ENCODE peak calls at places on chromosomes 12 and 14, in four cellular contexts. J, C, M and P are unnamed samples.

GRCh38 chr12:109487181-109488050 is 10.0 kb downstream of the UBE3B start:
- DNase-seq in J (no peak), C (no peak), M (no peak), P (no peak)

GRCh38 chr12:15757553-15758255 is 31.5 kb downstream of the EPS8 start:
- DNase-seq in J (no peak), C (no peak), M (no peak), P (no peak)

GRCh38 chr14:85060116-85060515 is 469.8 kb upstream of the FLRT2 start:
- DNase-seq in J (no peak), C (no peak), M (no peak), P (no peak)

GRCh38 chr12:70379856-70380255 is 13.8 kb downstream of the KCNMB4 start:
- DNase-seq in J (no peak), C (no peak), M (no peak), P (no peak)

GRCh38 chr14:55123101-55123500 is 6.0 kb upstream of the LGALS3 start:
- DNase-seq in J (no peak), C (no peak), M (no peak), P (peak)

GRCh38 chr12:6452245-6452731 is 446 bp downstream of the TAPBPL start:
- DNase-seq in J (no peak), C (peak), M (peak), P (peak)

GRCh38 chr12:105775351-105775750 is 363.4 kb downstream of the NUAK1 start:
- DNase-seq in J (no peak), C (no peak), M (peak), P (no peak)

GRCh38 chr12:47742253-47742825 is 16.3 kb downstream of the RAPGEF3 start:
- DNase-seq in J (no peak), C (peak), M (peak), P (peak)

GRCh38 chr12:112537710-112538396 is 119.1 kb downstream of the PTPN11 start:
- DNase-seq in J (no peak), C (peak), M (no peak), P (peak)

GRCh38 chr12:119102274-119102673 is 76.5 kb upstream of the HSPB8 start:
- DNase-seq in J (no peak), C (no peak), M (no peak), P (no peak)

GRCh38 chr14:100103261-100104005 is 38.2 kb downstream of the EVL start:
- DNase-seq in J (no peak), C (no peak), M (no peak), P (no peak)

GRCh38 chr12:23113781-23114180 is 488.8 kb downstream of the ETNK1 start:
- DNase-seq in J (no peak), C (no peak), M (no peak), P (no peak)

GRCh38 chr14:93106541-93107156 is 9.1 kb downstream of the ITPK1 start:
- DNase-seq in J (no peak), C (no peak), M (no peak), P (no peak)

GRCh38 chr12:104799458-104799857 is 158.6 kb downstream of the SLC41A2 start:
- DNase-seq in J (no peak), C (no peak), M (no peak), P (no peak)

GRCh38 chr12:96846313-96846712 is 60.7 kb upstream of the NEDD1 start:
- DNase-seq in J (no peak), C (no peak), M (no peak), P (no peak)

GRCh38 chr12:101229841-101230241 is 19.8 kb upstream of the SLC5A8 start:
- DNase-seq in J (no peak), C (no peak), M (no peak), P (no peak)

GRCh38 chr12:28827841-28828240 is 321.2 kb upstream of the FAR2 start:
- DNase-seq in J (no peak), C (no peak), M (no peak), P (no peak)

GRCh38 chr12:100371146-100371545 is 14.3 kb downstream of the SLC17A8 start:
- DNase-seq in J (no peak), C (no peak), M (no peak), P (no peak)

GRCh38 chr12:30286345-30286926 is 409.2 kb downstream of the IPO8 start:
- DNase-seq in J (no peak), C (no peak), M (peak), P (peak)

GRCh38 chr14:99995700-99996356 is 69.4 kb upstream of the EVL start:
- DNase-seq in J (peak), C (peak), M (peak), P (peak)

GRCh38 chr12:130114952-130115351 is 47.3 kb upstream of the FZD10 start:
- DNase-seq in J (no peak), C (no peak), M (no peak), P (no peak)

GRCh38 chr14:105411017-105411941 is 8.3 kb upstream of the MTA1 start:
- DNase-seq in J (no peak), C (peak), M (peak), P (peak)

GRCh38 chr12:112191840-112192321 is 66.5 kb downstream of the TRAFD1 start:
- DNase-seq in J (no peak), C (no peak), M (no peak), P (no peak)

GRCh38 chr14:56005580-56006053 is 112.6 kb upstream of the PELI2 start:
- DNase-seq in J (no peak), C (no peak), M (no peak), P (no peak)

GRCh38 chr14:65840118-65840751 is 427.7 kb downstream of the FUT8 start:
- DNase-seq in J (no peak), C (no peak), M (peak), P (no peak)

GRCh38 chr14:106141242-106142220 is 615.1 kb downstream of the TMEM121 start:
- DNase-seq in J (no peak), C (no peak), M (peak), P (peak)

GRCh38 chr14:64757601-64758000 is 53.4 kb downstream of the PLEKHG3 start:
- DNase-seq in J (no peak), C (no peak), M (no peak), P (no peak)

GRCh38 chr12:96233941-96234461 is 39.8 kb downstream of the ELK3 start:
- DNase-seq in J (no peak), C (no peak), M (no peak), P (peak)

GRCh38 chr12:129394416-129394815 is 509.4 kb downstream of the TMEM132D start:
- DNase-seq in J (no peak), C (no peak), M (no peak), P (no peak)

GRCh38 chr12:49024543-49024942 is 6.0 kb upstream of the PRKAG1 start:
- DNase-seq in J (no peak), C (no peak), M (no peak), P (no peak)

GRCh38 chr12:10235761-10236631 is 23.3 kb downstream of the GABARAPL1 start:
- DNase-seq in J (no peak), C (no peak), M (peak), P (peak)

GRCh38 chr14:106436310-106436905 is 910.0 kb downstream of the TMEM121 start:
- DNase-seq in J (no peak), C (peak), M (peak), P (no peak)

GRCh38 chr14:71931492-71932228 is 569 bp upstream of the RGS6 start:
- DNase-seq in J (no peak), C (no peak), M (no peak), P (peak)

GRCh38 chr12:12474471-12474928 is 88.2 kb downstream of the DUSP16 start:
- DNase-seq in J (no peak), C (no peak), M (peak), P (no peak)

DNA sequence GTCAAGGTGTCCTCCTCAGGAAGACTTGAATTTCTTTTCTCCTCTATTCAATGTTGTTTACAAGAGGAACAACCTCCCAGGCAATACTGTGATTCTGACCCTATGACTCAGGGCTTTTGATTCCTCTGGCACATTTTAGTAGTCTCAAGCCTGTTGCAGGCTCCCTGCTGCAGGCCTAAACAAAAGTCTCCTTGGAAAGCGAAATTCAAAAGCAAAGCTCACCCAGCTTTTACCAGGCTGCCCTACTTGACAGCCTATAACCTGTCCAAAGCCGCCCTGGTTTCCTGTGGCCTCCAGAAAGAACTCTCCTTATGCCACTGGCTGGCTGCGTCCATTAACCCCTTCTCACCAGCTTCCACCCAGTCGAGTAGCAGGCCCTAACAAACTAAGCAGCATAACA is 11.6 kb downstream of the FGD6 start:
- DNase-seq in J (no peak), C (no peak), M (peak), P (no peak)
- TF ChIP-seq USF1 in J (no peak), C (no peak), M (no peak), P (no peak)

GRCh38 chr12:67354966-67355365 is 85.8 kb downstream of the CAND1 start:
- DNase-seq in J (no peak), C (no peak), M (no peak), P (no peak)
- TF ChIP-seq USF1 in J (no peak), C (no peak), M (no peak), P (no peak)

GRCh38 chr14:44700184-44700583 is 193.1 kb upstream of the FSCB start:
- DNase-seq in J (no peak), C (no peak), M (no peak), P (no peak)
- TF ChIP-seq USF1 in J (no peak), C (no peak), M (no peak), P (no peak)

GRCh38 chr14:25055998-25056687 is 6.2 kb upstream of the STXBP6 start:
- DNase-seq in J (no peak), C (no peak), M (no peak), P (no peak)
- TF ChIP-seq USF1 in J (no peak), C (no peak), M (no peak), P (no peak)

GRCh38 chr12:69239286-69239921 is at the start of gene CPSF6:
- DNase-seq in J (peak), C (peak), M (peak), P (peak)

GRCh38 chr12:69240625-69240984 is 1.2 kb downstream of the CPSF6 start:
- DNase-seq in J (no peak), C (no peak), M (peak), P (peak)

GRCh38 chr12:69241444-69242092 is 2.2 kb downstream of the CPSF6 start:
- DNase-seq in J (no peak), C (no peak), M (peak), P (no peak)

GRCh38 chr12:69239922-69240624 is 704 bp downstream of the CPSF6 start:
- DNase-seq in J (no peak), C (peak), M (peak), P (peak)

DNA sequence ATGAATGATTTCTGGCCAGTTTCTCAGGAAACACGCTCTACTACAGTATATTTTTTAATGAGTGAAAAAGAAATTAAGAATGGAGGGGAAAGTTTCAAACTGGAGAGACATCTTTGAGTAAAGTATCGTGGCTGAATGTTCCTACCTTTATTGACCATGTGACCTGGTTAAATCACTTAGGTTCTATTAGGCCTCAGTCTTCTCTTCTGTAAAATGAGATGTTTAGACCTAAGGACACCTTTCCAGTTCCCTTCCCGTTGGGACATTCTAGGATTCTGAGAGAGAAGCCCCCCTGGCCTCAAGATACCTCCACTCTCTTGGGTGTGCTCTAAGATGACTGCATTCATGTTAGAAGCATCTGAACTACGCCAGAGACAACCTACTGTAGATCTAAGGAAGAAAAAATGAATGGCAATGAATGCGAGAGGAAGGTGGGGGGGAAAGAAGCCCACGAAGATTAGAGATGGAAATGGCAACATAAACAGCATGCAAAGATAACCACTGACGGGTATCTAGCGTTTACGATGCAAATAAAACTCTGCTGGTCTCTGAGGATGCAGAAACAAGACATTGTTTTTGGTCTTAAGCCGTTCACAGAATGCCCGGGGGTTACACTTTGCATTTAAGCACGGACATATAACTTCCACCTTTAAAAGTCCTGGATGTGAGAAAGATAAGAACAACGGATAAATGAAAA is 632 bp upstream of the CPSF6 start:
- DNase-seq in J (no peak), C (no peak), M (no peak), P (no peak)
- TF ChIP-seq USF1 in J (no peak), C (no peak), M (no peak), P (no peak)